ENCODE peak calls at places on chromosome 3, in four cellular contexts. W is IMR-90, Q is brain microvascular endothelial cell, D is astrocyte. G is an unnamed sample.

GRCh38 chr3:155070932-155071387 is 9.2 kb upstream of the MME start:
- DNase-seq in W (peak), Q (peak), D (peak), G (no peak)

GRCh38 chr3:197154-197855 is 742 bp downstream of the CHL1 start:
- DNase-seq in W (no peak), Q (no peak), D (no peak), G (no peak)

GRCh38 chr3:184145881-184146280 is 9.3 kb upstream of the DVL3 start:
- DNase-seq in W (no peak), Q (no peak), D (no peak), G (no peak)

GRCh38 chr3:109910772-109911171 is 573.4 kb upstream of the DPPA4 start:
- DNase-seq in W (no peak), Q (no peak), D (no peak), G (no peak)

GRCh38 chr3:87489892-87490291 is 213.5 kb upstream of the POU1F1 start:
- DNase-seq in W (no peak), Q (no peak), D (no peak), G (no peak)

GRCh38 chr3:46642971-46643370 is 30.6 kb downstream of the FAM240A start:
- DNase-seq in W (no peak), Q (no peak), D (no peak), G (no peak)

GRCh38 chr3:38297947-38298711 is 16.0 kb downstream of the SLC22A14 start:
- DNase-seq in W (peak), Q (peak), D (peak), G (no peak)

GRCh38 chr3:194647747-194648146 is 14.5 kb upstream of the TMEM44 start:
- DNase-seq in W (no peak), Q (no peak), D (no peak), G (no peak)

DNA sequence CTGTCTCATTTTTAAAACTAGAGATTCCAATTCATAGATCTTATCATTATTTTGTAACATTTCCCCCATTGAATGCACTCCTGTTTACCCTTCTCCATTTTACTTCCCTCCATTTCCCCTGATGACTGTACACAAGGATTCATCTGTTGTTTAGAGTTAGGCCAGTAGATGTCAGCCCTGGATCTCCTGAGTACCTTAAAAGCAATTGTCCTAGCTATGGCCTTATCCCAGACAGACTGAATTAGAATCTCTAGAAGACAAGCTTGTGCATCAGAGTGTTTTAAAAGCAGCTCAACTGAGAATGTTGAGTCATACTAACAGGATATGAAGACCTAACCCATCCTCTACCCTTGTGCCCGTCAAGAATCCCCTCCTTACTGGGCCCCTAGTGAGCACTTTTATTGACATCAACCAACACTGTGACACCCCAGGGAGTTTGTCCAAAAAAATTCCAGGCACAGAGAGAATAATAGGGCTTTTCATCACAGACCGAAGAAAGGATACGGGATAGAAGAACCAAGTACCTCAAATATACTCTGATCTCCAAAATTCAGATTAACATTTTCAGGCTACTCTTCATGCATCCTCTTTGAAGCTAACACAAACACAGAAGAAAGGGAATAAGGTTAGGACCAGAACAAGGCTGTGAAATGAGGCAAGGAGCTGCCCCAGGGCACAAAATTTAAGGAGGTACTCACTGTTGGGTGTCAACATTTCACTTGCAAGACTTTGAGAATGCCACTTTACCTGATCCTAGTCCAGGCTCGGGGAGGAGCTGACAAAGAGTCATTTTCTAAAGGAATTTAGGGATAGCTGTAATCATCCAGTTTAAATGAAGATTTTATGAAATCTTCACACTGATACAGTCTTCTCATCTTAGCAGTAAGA is 17.1 kb downstream of the ZBED2 start:
- DNase-seq in W (peak), Q (peak), D (peak), G (no peak)
- TF ChIP-seq CTCF in W (peak), Q (peak), D (peak), G (no peak)

DNA sequence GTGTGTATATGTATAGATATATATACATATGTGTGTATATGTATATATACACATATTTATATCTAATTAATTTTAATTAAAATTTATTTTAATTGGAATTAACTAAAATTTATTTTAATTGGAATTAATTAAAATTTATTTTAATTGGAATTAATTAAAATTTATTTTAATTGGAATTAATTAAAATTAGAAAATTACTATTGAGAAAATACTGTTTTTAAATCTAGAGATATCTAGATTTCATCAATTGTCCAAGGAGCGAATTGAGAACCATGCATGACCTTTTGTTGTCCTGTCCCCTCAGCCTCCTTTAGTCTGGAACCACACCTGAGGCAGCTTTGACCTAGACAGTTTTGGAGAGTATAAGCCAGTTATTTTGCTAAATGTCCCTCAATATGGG is 1.8 kb downstream of the MOBP start:
- DNase-seq in W (no peak), Q (no peak), D (no peak), G (no peak)
- H3K27ac ChIP-seq in W (no peak), Q (no peak), D (no peak), G (no peak)

DNA sequence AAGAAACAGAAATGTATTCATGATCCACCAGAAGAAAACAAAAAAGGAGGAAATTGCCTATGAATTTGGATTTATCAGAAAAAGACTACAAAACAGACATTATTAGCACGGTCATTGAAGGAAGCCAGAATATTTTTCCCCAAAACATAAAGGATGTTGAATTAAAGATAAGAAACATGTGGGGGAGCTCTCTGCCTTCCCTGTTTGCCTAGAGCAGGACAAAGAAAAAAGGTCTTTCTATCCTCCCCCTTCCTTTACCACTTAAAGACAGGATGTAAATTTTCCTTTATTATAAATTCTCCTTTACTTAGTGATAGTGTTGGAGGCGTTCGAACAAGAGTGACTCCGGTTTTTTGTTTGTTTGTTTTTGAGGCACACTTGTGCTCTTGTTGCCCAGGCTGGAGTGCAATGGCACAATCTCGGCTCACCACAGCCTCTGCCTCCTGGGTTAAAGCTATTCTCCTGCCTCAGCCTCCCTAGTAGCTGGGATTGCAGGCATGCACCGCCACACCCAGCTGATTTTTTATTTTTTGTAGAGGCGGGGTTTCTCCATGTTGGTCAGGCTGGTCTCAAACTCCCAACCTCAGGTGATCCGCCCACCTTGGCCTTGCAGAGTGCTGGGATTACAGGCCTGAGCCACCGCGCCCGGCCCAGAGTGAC is 14.9 kb upstream of the RPN1 start:
- DNase-seq in W (no peak), Q (no peak), D (no peak), G (no peak)
- TF ChIP-seq CTCF in W (peak), Q (peak), D (no peak), G (no peak)

GRCh38 chr3:100540791-100541334 is 48.4 kb downstream of the TMEM45A start:
- DNase-seq in W (no peak), Q (no peak), D (no peak), G (no peak)

GRCh38 chr3:100548053-100548452 is 55.6 kb downstream of the TMEM45A start:
- DNase-seq in W (no peak), Q (no peak), D (no peak), G (no peak)

DNA sequence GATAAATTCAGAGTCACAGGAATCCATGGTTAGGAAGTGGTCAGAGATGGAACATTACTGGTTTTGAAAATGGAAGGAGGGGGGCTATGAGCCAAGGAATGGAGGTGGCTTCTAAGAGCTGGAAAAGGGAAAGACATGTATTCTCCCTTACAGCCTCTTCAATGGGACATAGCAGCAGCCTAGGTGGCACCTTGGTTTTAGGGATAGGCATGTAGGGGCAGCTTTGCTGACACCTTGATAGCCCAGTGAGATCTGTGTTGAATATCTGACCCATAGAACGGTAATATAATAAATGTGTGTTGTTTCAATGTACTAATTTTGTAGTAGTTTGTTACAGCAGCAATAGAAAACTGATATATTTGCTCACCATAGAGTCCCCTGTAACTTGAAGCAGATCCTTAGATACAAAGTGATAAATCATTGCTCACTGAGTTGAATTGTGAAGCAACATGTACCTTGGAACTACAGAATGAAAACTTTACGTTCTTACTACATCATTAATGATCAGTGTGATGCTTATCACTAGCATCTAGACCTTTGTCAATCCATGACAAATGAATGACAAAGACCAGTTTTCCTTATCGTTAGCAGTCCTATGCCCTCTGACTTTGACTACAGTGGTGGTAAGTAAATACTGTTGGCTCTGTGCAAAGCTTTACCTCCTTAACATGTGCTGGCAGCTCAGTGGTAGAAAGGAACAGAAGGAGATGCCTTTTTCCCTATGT is 53.8 kb downstream of the TMEM45A start:
- DNase-seq in W (no peak), Q (no peak), D (no peak), G (no peak)
- H3K27ac ChIP-seq in W (no peak), Q (no peak), D (no peak), G (no peak)

DNA sequence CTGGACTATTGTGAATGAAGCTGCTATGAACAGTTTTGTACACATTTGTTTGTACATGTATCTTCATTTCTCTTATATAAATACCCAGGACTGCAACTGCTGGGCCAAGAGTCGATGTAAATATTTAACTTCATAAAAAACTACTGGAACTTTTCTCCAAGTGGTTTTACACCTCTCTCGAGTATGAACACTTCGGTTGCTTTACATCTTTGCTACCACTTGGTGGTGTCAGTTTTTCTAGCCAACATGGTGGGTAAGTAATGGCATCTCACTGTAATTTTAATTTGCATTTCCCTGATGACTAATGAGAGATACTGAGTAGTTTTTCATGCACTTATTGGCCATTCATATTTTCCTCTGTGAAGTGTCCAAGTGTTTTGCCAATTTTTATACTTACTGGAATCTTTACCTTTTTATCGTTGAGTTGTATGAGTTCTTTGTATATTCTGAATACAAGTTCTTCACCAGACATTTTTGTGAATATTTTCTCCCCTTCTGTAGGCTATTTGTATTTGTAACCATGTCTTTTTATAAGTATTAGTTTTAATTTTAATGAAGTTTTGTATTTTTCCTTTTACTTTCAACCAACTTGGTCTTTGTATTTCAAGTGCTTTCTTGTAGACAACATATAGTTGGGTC is 44.4 kb downstream of the PCOLCE2 start:
- DNase-seq in W (peak), Q (no peak), D (peak), G (no peak)
- TF ChIP-seq CTCF in W (peak), Q (peak), D (peak), G (peak)

GRCh38 chr3:135453333-135453732 is 512.2 kb upstream of the PPP2R3A start:
- DNase-seq in W (no peak), Q (no peak), D (no peak), G (no peak)
- H3K27ac ChIP-seq in W (no peak), Q (no peak), D (no peak), G (no peak)

GRCh38 chr3:57822686-57823085 is 66.6 kb downstream of the SLMAP start:
- DNase-seq in W (no peak), Q (no peak), D (peak), G (no peak)

GRCh38 chr3:57825116-57825515 is 69.0 kb downstream of the SLMAP start:
- DNase-seq in W (no peak), Q (no peak), D (no peak), G (no peak)

GRCh38 chr3:57826952-57827723 is 71.0 kb downstream of the SLMAP start:
- DNase-seq in W (no peak), Q (no peak), D (no peak), G (no peak)

GRCh38 chr3:57827757-57828156 is 71.6 kb downstream of the SLMAP start:
- DNase-seq in W (no peak), Q (no peak), D (no peak), G (no peak)

DNA sequence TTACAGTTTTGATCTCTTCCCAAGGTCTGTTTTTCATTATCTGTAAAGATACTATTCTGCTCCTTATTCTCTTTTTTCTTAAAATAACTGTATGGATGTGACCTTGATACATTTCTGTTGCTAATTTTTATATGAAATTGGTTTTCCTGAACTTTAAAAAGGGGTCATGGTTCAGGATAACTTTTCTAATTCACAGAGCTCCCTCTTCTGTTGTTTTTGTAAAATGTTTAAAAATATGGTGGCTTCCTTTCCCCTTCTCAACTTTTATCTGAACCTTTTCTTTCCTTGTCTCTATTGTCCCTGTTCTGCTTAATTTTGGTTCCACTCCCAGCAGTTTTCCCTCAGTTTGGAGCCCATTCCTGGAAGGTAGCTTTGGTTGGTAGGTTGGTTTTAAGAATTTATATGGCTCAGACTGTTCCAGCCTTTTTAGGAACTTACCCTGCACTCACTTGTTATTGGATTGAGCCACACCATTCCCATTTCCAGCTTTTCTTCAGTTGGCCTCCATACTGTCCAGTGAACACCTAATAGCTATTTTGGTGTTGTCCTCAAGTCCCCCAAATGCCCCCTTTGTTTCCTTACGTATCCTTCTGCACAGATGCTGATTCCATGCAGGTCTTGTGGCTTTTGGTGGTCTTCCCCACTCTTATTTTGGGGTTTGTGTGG is 70.3 kb downstream of the SLMAP start:
- DNase-seq in W (no peak), Q (no peak), D (no peak), G (no peak)
- TF ChIP-seq CTCF in W (peak), Q (no peak), D (no peak), G (no peak)

G was measured in upper lobe of left lung.